ENCODE peak calls at places on chromosomes 11 and 22, in six cellular contexts. B is AG10803, I is heart right ventricle, W is psoas muscle, H is vagina, Z is gastrocnemius medialis. D is an unnamed sample.

GRCh38 chr11:78350101-78350645 is 67.4 kb downstream of the GAB2 start:
- DNase-seq in B (peak; percentile 49), I (no peak), W (no peak), H (no peak), Z (no peak), D (peak; percentile 54)

GRCh38 chr11:1696608-1697570 is at the start of gene KRTAP5-6:
- DNase-seq in B (no peak), I (no peak), W (no peak), H (no peak), Z (no peak), D (no peak)

GRCh38 chr22:37747090-37747714 is 50.4 kb downstream of the TRIOBP start:
- DNase-seq in B (peak; percentile 43), I (no peak), W (peak; percentile 56), H (no peak), Z (no peak), D (peak; percentile 27)

GRCh38 chr11:6194065-6194581 is 4.9 kb upstream of the OR52W1 start:
- DNase-seq in B (no peak), I (no peak), W (no peak), H (no peak), Z (no peak), D (no peak)

GRCh38 chr11:128437137-128437536 is 150.2 kb downstream of the ETS1 start:
- DNase-seq in B (peak; percentile 79), I (no peak), W (no peak), H (no peak), Z (no peak), D (peak; percentile 73)

GRCh38 chr11:75574698-75575265 is 12.7 kb downstream of the SERPINH1 start:
- DNase-seq in B (peak; percentile 32), I (no peak), W (no peak), H (no peak), Z (no peak), D (no peak)

GRCh38 chr11:116062526-116063171 is 558.4 kb upstream of the CADM1 start:
- DNase-seq in B (no peak), I (no peak), W (no peak), H (no peak), Z (no peak), D (no peak)

GRCh38 chr11:127106142-127106541 is 105.6 kb upstream of the KIRREL3 start:
- DNase-seq in B (peak; percentile 26), I (no peak), W (no peak), H (no peak), Z (no peak), D (no peak)

GRCh38 chr22:37827056-37827455 is 3.9 kb downstream of the GALR3 start:
- DNase-seq in B (no peak), I (peak; percentile 69), W (no peak), H (no peak), Z (peak; percentile 54), D (no peak)

GRCh38 chr22:50001388-50002231 is 11.0 kb downstream of the IL17REL start:
- DNase-seq in B (no peak), I (no peak), W (no peak), H (no peak), Z (no peak), D (no peak)

GRCh38 chr11:70270877-70271634 is 566 bp downstream of the PPFIA1 start:
- DNase-seq in B (peak; percentile 71), I (peak; percentile 47), W (peak; percentile 56), H (no peak), Z (peak; percentile 32), D (peak; percentile 58)

GRCh38 chr11:17543041-17543440 is 1.2 kb downstream of the USH1C start:
- DNase-seq in B (no peak), I (no peak), W (no peak), H (no peak), Z (no peak), D (no peak)

GRCh38 chr11:9201372-9202162 is 63.6 kb downstream of the DENND5A start:
- DNase-seq in B (no peak), I (no peak), W (no peak), H (no peak), Z (no peak), D (no peak)

GRCh38 chr11:44243633-44244343 is 66.2 kb downstream of the ALX4 start:
- DNase-seq in B (peak; percentile 66), I (no peak), W (no peak), H (no peak), Z (no peak), D (peak; percentile 80)

GRCh38 chr22:37032535-37033460 is 13.3 kb downstream of the MPST start:
- DNase-seq in B (peak; percentile 86), I (no peak), W (peak; percentile 50), H (no peak), Z (peak; percentile 35), D (peak; percentile 94)

GRCh38 chr11:131217313-131218297 is 152.8 kb upstream of the NTM start:
- DNase-seq in B (peak; percentile 9), I (no peak), W (no peak), H (no peak), Z (no peak), D (no peak)

GRCh38 chr11:1131033-1131911 is 26.5 kb upstream of the MUC5AC start:
- DNase-seq in B (no peak), I (no peak), W (no peak), H (no peak), Z (no peak), D (no peak)

GRCh38 chr22:32987081-32987631 is 71.0 kb downstream of the SYN3 start:
- DNase-seq in B (peak; percentile 77), I (no peak), W (no peak), H (peak; percentile 82), Z (peak; percentile 21), D (no peak)

GRCh38 chr11:1057806-1058205 is 16.9 kb upstream of the MUC2 start:
- DNase-seq in B (no peak), I (peak; percentile 7), W (no peak), H (no peak), Z (no peak), D (no peak)

GRCh38 chr11:120236169-120237107 is 3.5 kb upstream of the POU2F3 start:
- DNase-seq in B (no peak), I (no peak), W (no peak), H (no peak), Z (no peak), D (no peak)

GRCh38 chr22:41923595-41924276 is 2.9 kb downstream of the TNFRSF13C start:
- DNase-seq in B (no peak), I (no peak), W (no peak), H (no peak), Z (no peak), D (no peak)

DNA sequence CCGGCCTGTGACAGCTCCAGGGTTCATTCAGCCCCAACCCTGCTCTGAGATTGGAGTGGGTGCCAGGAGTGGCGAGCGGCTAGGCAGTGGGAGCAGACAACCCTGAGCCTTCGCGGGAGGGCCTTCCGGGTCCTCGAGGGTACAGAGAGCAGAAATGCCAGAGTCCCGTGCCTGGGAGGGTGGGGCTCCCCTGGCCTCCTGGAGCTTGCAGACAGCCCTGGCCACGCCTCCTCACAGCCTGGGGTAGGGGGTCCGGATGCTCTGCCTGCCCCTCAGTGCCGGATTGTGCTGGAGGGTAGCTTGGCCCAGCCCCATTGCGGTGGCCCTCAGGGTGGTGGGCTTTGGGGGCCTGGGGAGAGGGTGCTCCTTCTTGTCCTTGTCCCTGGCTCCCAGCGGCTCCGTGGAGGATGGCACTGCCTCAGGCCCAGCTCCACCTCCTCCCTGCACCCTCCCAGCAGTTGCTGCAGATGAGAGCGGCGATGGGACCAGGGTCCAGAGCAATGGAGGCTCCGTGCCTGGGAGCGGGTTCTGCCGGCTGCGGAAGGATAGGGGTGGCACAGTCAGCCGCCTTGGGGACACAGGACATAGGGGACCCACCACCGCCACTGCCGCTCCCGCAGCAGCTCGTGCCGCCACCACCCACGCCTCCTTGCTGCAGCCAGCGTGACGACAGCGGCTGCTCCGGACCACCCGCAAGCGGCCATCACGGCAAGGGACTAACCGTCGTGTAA is 34.9 kb upstream of the OR10G7 start:
- DNase-seq in B (peak; percentile 3), I (peak; percentile 13), W (peak; percentile 23), H (no peak), Z (no peak), D (no peak)
- H3K4me3 ChIP-seq in B (peak overlapping the region; percentile 56), I (peak overlapping the region; percentile 42), W (peak overlapping the region; percentile 56), H (peak overlapping the region; percentile 40), Z (peak overlapping the region; percentile 41), D (peak overlapping the region; percentile 49)

DNA sequence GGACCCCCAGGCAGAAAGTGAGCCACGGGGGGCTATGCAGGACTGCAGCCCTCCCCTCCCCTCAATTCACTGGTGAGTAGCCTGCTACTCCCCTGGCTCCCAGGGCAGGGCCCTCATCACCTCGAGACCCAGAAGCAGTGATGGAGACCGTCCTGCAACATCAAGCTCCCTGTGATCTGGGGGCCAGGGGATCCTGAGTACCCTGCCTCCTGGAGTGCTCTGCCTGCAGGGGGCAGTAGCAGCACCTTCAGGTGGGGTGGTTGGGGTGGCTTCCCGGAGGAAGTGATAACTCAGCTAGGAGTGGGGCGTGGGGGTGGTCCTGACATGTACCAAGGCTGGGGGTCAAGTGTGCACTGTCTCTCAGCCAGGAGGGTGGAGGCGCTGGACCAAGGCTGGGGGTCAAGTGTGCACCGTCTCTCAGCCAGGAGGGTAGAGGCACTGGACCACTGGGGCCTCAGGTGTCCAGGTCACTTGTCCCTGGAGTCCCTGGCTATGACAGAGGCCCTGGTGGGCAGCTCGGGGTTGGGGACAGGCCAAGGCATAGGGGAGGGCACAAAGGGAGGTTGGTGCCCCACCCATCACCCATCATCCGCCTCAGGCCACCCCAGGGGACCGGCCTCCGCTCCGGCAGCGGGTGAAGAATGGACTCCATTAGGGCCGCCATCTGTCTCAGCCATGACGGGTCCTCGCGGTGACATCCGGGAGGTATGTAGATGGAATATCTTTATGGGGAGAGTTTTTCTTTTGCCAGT is 9.4 kb downstream of the RTN4R start:
- DNase-seq in B (no peak), I (no peak), W (no peak), H (no peak), Z (no peak), D (no peak)
- TF ChIP-seq CTCF in B (peak; percentile 21), I (peak; percentile 8), W (peak; percentile 4), H (no peak), Z (no peak), D (peak; percentile 32)

GRCh38 chr11:72793452-72794367 is at the start of gene STARD10:
- DNase-seq in B (peak; percentile 91), I (peak; percentile 97), W (peak; percentile 96), H (peak; percentile 95), Z (peak; percentile 92), D (peak; percentile 97)
- H3K4me3 ChIP-seq in B (peak within 1 kb of the TSS; percentile 83), I (peak within 1 kb of the TSS; percentile 75), W (peak within 1 kb of the TSS; percentile 74), H (peak within 1 kb of the TSS; percentile 63), Z (peak within 1 kb of the TSS; percentile 73), D (peak within 1 kb of the TSS; percentile 80)

GRCh38 chr11:3046641-3047040 is 10.6 kb downstream of the CARS1 start:
- DNase-seq in B (peak; percentile 22), I (no peak), W (no peak), H (no peak), Z (no peak), D (no peak)

GRCh38 chr11:3044004-3044403 is 13.2 kb downstream of the CARS1 start:
- DNase-seq in B (peak; percentile 55), I (no peak), W (peak; percentile 66), H (no peak), Z (peak; percentile 91), D (peak; percentile 62)

GRCh38 chr11:3044915-3045314 is 12.3 kb downstream of the CARS1 start:
- DNase-seq in B (no peak), I (no peak), W (no peak), H (no peak), Z (no peak), D (no peak)

GRCh38 chr11:3047637-3048036 is 9.6 kb downstream of the CARS1 start:
- DNase-seq in B (no peak), I (no peak), W (no peak), H (no peak), Z (no peak), D (no peak)

DNA sequence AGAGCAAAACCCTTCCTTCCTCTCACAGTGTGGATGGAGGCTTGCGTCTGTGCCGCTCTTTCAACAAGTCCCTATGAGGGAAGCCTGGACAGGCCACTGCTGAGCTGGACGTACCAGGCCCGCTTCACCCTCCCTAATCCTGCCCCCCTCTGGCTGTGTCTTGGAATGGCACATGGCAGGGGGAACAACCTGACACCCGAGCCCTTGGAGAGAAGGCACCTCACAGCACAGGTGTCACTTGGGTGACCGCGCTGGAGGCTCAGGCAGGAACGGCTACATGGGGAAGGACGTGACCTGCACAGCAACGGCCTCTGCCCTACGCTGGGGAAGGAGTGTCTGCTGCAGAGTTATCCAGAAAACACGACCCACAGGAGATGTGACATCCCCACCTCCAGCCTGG is 11.0 kb downstream of the CARS1 start:
- DNase-seq in B (no peak), I (no peak), W (peak; percentile 44), H (no peak), Z (peak; percentile 93), D (no peak)
- TF ChIP-seq CTCF in B (peak; percentile 30), I (peak; percentile 10), W (no peak), H (no peak), Z (no peak), D (peak; percentile 47)